ENCODE peak calls at places on chromosomes 1 and 21, in nine cellular contexts. A, T, N, G, R, I, K, B and M are unnamed samples. For H3K4me1, the result is how much of the 10 kb centered on the place peaks cover.

GRCh38 chr1:87115317-87115885 is 201.0 kb downstream of the HS2ST1 start:
- DNase-seq in B (peak), G (no peak), A (no peak), N (no peak), I (no peak), R (no peak), T (no peak), K (no peak), M (no peak)

GRCh38 chr1:193070942-193071341 is 11.5 kb downstream of the RO60 start:
- DNase-seq in N (no peak), G (no peak), K (no peak), T (no peak), R (no peak), A (no peak), B (no peak), I (no peak), M (no peak)

GRCh38 chr21:26977741-26978140 is 10.9 kb upstream of the ADAMTS5 start:
- DNase-seq in K (no peak), N (no peak), I (no peak), B (peak), R (no peak), T (no peak), A (no peak), G (no peak), M (no peak)

GRCh38 chr1:241721011-241721410 is 68.9 kb downstream of the WDR64 start:
- DNase-seq in A (no peak), I (no peak), B (no peak), K (no peak), R (no peak), G (no peak), N (no peak), T (no peak), M (no peak)

GRCh38 chr1:2799811-2800663 is 1.5 kb downstream of the TTC34 start:
- DNase-seq in N (no peak), T (peak), A (no peak), I (peak), R (no peak), K (peak), G (no peak), B (no peak), M (no peak)

GRCh38 chr1:111110197-111110899 is 29.5 kb downstream of the DRAM2 start:
- DNase-seq in A (no peak), R (no peak), B (no peak), N (no peak), G (no peak), T (no peak), I (no peak), K (no peak), M (no peak)

GRCh38 chr1:3917761-3918160 is 17.7 kb upstream of the C1orf174 start:
- DNase-seq in K (peak), I (no peak), A (no peak), B (no peak), G (peak), N (no peak), T (peak), R (no peak), M (no peak)

GRCh38 chr1:233440952-233441401 is 113.5 kb downstream of the MAP3K21 start:
- DNase-seq in R (no peak), B (peak), K (no peak), G (no peak), A (peak), N (no peak), I (no peak), T (no peak), M (no peak)

GRCh38 chr1:20386682-20387081 is 96.0 kb downstream of the VWA5B1 start:
- DNase-seq in R (no peak), G (no peak), T (no peak), N (no peak), K (no peak), I (no peak), A (peak), B (no peak), M (no peak)

GRCh38 chr1:52662645-52663313 is 29.8 kb downstream of the SHISAL2A start:
- DNase-seq in B (peak), A (peak), R (no peak), K (no peak), I (no peak), T (no peak), G (no peak), N (no peak), M (no peak)

GRCh38 chr1:245154429-245155185 is at the start of gene KIF26B:
- DNase-seq in T (peak), I (no peak), K (peak), A (peak), R (no peak), G (no peak), N (peak), B (peak), M (no peak)

GRCh38 chr1:6972390-6972789 is 187.1 kb downstream of the CAMTA1 start:
- DNase-seq in K (no peak), I (no peak), R (no peak), T (no peak), A (no peak), B (no peak), N (no peak), G (no peak), M (no peak)

GRCh38 chr1:225765982-225766674 is 11.5 kb upstream of the SRP9 start:
- DNase-seq in T (peak), R (peak), A (no peak), N (no peak), I (peak), K (no peak), G (no peak), B (no peak), M (no peak)
- H3K4me1 ChIP-seq in T (under half), R (under half), A (under half), N (under half), I (under half), K (under half), G (under half), B (under half), M (under half)

GRCh38 chr1:203547147-203547546 is 53.2 kb downstream of the OPTC start:
- DNase-seq in R (no peak), G (no peak), A (no peak), N (no peak), B (no peak), I (no peak), T (no peak), K (no peak), M (no peak)

GRCh38 chr1:203550846-203551245 is 56.9 kb downstream of the OPTC start:
- DNase-seq in R (no peak), K (no peak), T (no peak), N (no peak), I (no peak), A (no peak), G (no peak), B (no peak), M (no peak)

GRCh38 chr1:203547771-203548421 is 53.9 kb downstream of the OPTC start:
- DNase-seq in G (no peak), A (no peak), N (no peak), T (no peak), I (no peak), B (no peak), K (no peak), R (no peak), M (no peak)

GRCh38 chr1:203551550-203551949 is 57.6 kb downstream of the OPTC start:
- DNase-seq in N (no peak), R (no peak), G (no peak), K (no peak), B (peak), I (no peak), A (no peak), T (no peak), M (no peak)

DNA sequence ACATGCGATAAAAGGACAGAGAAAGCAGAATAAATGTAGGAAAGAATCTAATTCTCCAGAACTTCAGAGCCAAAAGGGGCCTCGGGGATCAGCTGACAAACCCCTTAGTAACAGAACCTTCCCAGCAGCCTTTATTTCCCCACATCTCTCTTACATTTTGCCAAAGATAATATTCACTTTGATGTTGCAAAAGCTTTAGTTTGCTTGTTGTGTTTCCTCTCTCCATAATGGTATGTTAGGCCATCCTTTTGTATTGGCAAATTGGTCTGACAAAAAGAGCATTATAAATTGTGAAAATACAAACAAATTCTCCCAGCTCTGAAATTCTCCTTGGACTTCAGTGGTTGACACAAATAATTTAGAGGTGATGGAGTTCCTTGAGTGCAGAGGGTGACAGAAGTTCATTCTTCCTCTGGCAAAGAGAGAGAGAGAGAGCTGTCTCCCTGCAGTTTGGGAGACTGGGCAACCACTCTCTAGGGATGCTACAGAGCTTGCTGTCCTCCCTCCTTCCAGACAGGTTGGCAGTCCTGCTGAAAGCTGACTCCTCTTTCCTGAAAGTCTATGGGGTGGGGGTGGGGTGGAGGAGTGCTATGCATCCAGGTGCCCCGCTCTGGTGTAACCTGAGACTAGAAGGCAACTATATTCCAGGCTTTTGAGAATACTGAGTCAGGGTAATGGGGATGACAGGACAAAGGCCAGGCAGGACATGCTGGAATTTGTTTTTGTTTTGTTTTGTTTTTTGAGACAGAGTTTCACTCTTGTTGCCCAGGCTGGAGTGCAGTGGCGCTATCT is 55.2 kb downstream of the OPTC start:
- DNase-seq in I (no peak), K (no peak), A (no peak), B (peak), N (no peak), T (no peak), G (no peak), R (no peak), M (no peak)
- H3K4me1 ChIP-seq in I (under half), K (under half), A (under half), B (under half), N (under half), T (under half), G (under half), R (under half), M (under half)

GRCh38 chr1:166766942-166767341 is 72.3 kb upstream of the POGK start:
- DNase-seq in G (no peak), B (no peak), T (no peak), I (no peak), K (no peak), A (no peak), N (no peak), R (no peak), M (no peak)

GRCh38 chr1:166763318-166763717 is 76.0 kb upstream of the POGK start:
- DNase-seq in T (no peak), R (no peak), I (no peak), N (no peak), A (no peak), G (no peak), K (no peak), B (no peak), M (no peak)
- H3K4me1 ChIP-seq in T (under half), R (under half), I (under half), N (under half), A (under half), G (under half), K (under half), B (under half), M (under half)

DNA sequence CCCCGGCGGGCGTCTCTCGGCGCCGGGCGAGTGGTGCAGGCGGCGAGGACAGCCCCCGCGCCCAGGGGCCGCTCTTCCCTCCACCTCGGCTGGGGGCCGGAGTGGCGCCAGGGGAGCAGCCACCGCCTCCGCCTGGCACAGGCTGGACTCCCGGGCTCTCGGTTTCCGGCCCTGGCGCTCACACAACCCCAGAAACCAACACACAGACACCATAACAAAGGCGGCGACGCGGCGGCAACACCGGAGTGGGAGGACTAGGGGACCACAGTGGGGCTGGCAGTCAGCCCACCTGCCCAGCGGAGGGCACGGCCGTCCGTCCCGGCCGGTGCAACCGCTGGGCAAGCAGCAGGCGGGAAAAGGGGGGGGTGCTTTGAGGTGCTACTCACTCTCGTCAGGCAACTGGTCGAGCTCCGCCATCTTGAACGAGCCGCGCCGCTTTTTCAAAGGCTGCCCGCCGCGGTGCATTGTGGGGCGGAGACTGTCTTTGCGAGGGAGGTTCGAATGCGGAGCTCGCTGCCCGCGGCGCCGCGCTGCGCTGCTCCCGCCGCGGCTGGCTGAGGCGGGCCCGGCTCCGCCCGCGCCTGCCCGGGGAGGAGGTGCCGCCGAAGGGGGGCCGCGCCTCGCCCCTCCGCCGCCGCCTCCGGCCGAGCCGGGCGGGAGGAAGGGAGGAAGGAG is at the start of gene LIN9:
- DNase-seq in G (peak), A (peak), N (peak), I (peak), B (peak), K (peak), R (peak), T (peak), M (peak)
- H3K4me1 ChIP-seq in G (under half), A (under half), N (under half), I (under half), B (under half), K (under half), R (under half), T (under half), M (under half)

DNA sequence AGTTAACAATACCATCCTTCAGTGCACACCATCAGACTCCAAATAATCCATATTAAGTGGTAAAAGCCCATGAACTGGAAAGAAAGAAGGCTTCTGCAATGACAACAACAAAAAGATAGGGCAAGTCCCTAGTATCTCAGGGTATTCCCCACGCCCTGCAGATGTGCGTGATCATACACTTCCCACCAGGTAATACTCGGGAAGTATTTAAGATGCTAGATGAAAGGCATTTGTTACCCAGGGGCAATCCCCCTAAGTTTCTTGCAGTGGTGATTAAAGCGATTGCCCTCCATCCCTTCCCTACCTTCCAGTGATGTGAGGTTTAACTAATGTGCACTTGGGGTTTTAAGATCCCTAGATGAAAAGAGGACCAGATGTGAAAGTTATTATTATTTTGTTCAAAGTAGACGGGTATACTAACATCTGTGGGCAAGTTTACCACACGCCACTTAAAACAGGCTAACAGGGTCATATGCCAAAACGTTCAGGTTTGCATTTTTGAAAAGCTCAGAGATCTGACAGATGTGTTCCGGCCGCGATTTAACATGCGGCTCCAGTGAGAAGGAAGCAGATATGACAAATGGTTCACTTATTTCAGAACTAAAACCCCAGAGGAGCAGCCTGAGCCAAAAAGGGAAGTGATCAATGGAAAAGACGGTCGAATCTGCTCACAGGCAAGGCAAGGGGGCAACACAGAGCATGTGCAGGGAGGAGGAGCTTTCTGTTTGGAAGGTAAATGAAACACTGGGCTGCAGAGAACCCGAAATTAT is 17.4 kb downstream of the TIAM1 start:
- DNase-seq in B (no peak), A (no peak), I (no peak), T (no peak), R (no peak), K (no peak), N (peak), G (no peak), M (no peak)
- H3K4me1 ChIP-seq in B (under half), A (under half), I (under half), T (under half), R (under half), K (under half), N (under half), G (under half), M (under half)

DNA sequence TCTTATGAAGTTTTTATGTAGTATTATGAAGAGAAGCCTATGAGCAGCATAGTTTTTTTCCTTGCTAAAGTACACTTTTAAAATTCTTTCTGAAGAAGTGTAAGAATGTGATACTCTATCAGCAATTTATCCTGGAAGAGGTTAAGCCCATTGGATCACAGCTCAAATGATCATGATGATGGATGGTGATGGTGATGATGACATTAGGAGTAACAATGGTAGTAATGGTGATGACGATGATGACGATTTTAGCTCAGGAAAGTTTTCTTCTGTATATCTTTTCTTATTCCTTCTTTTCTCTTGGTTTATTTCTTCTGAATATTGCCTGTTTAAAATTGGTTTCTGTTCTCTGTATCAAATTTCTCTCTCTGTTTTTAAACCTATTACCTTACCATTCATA is 262.9 kb upstream of the DUSP10 start:
- DNase-seq in K (no peak), T (no peak), A (no peak), G (no peak), R (no peak), N (no peak), B (no peak), I (no peak), M (no peak)
- H3K4me1 ChIP-seq in K (under half), T (under half), A (under half), G (under half), R (under half), N (under half), B (under half), I (under half), M (under half)

GRCh38 chr1:204302769-204303168 is 57.0 kb downstream of the PLEKHA6 start:
- DNase-seq in N (no peak), G (no peak), B (no peak), T (no peak), K (no peak), A (no peak), I (no peak), R (no peak), M (no peak)

GRCh38 chr1:204304067-204304466 is 55.7 kb downstream of the PLEKHA6 start:
- DNase-seq in B (peak), A (no peak), T (no peak), N (no peak), G (no peak), K (no peak), I (no peak), R (no peak), M (no peak)

GRCh38 chr1:204306076-204306475 is 53.7 kb downstream of the PLEKHA6 start:
- DNase-seq in A (no peak), K (no peak), N (no peak), T (no peak), B (no peak), R (no peak), I (no peak), G (no peak), M (no peak)

GRCh38 chr1:204308023-204308628 is 51.6 kb downstream of the PLEKHA6 start:
- DNase-seq in I (no peak), N (no peak), T (no peak), K (no peak), B (no peak), A (no peak), R (no peak), G (no peak), M (no peak)

GRCh38 chr1:204307334-204307883 is 52.3 kb downstream of the PLEKHA6 start:
- DNase-seq in G (peak), R (no peak), N (no peak), B (no peak), I (no peak), A (peak), K (no peak), T (no peak), M (no peak)
- H3K4me1 ChIP-seq in G (under half), R (under half), N (under half), B (under half), I (under half), A (under half), K (under half), T (under half), M (under half)

GRCh38 chr21:41725421-41726021 is 41.3 kb downstream of the RIPK4 start:
- DNase-seq in K (peak), N (no peak), A (no peak), R (no peak), T (no peak), I (no peak), G (no peak), B (no peak), M (no peak)
- H3K4me1 ChIP-seq in K (under half), N (under half), A (under half), R (under half), T (under half), I (under half), G (under half), B (under half), M (under half)

GRCh38 chr1:94907161-94907560 is 19.7 kb downstream of the CNN3 start:
- DNase-seq in G (no peak), N (no peak), A (no peak), K (no peak), B (no peak), T (no peak), R (no peak), I (no peak), M (no peak)

GRCh38 chr1:94909486-94909885 is 17.4 kb downstream of the CNN3 start:
- DNase-seq in B (no peak), A (no peak), N (no peak), T (no peak), R (no peak), I (no peak), G (no peak), K (no peak), M (no peak)

GRCh38 chr1:94906382-94906781 is 20.5 kb downstream of the CNN3 start:
- DNase-seq in R (no peak), G (no peak), I (no peak), K (no peak), B (no peak), T (no peak), N (no peak), A (no peak), M (no peak)

GRCh38 chr1:94908965-94909364 is 17.9 kb downstream of the CNN3 start:
- DNase-seq in I (no peak), A (no peak), N (no peak), B (no peak), T (no peak), K (no peak), G (no peak), R (no peak), M (no peak)

GRCh38 chr1:94908190-94908589 is 18.7 kb downstream of the CNN3 start:
- DNase-seq in R (no peak), I (no peak), B (no peak), G (no peak), A (no peak), K (peak), T (no peak), N (no peak), M (no peak)
- H3K4me1 ChIP-seq in R (under half), I (under half), B (under half), G (under half), A (under half), K (under half), T (under half), N (under half), M (under half)

DNA sequence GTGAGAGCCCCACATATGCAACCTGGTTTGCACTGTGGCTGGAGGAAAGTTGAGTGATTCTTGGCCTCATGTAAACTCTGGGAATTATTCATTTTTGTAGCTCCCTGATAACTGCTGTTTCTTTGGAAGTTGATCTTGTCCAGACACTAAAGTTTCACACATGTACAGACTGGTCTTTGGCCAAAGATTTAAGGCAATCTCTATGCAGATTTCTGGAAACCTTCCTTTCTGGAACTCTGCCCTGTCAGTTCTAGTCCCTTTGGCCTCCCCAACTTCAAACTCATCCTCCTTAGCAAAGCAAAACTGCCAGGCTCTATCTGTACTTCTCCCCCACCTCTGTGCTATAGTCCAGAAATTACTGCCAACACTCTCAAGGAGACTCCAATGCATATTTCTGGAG is 36.6 kb downstream of the C1orf198 start:
- DNase-seq in G (no peak), N (no peak), R (no peak), B (no peak), I (peak), A (no peak), T (no peak), K (no peak), M (no peak)
- H3K4me1 ChIP-seq in G (under half), N (under half), R (under half), B (under half), I (under half), A (under half), T (under half), K (under half), M (under half)